ENCODE peak calls at places on chromosome 1, in six cellular contexts. One of them, this sample, is unnamed.

GRCh38 chr1:86616433-86616832 is 69.6 kb downstream of the CLCA4 start:
- DNase-seq in SK-N-SH: no peak
- DNase-seq in K562: no peak
- DNase-seq in H1: no peak
- DNase-seq in HepG2: no peak
- DNase-seq in HL-60: no peak
- DNase-seq in this sample: no peak

GRCh38 chr1:184416476-184416875 is 29.6 kb downstream of the C1orf21 start:
- DNase-seq in K562: no peak
- DNase-seq in HL-60: no peak
- DNase-seq in HepG2: no peak
- DNase-seq in H1: no peak
- DNase-seq in SK-N-SH: no peak
- DNase-seq in this sample: no peak

GRCh38 chr1:85327759-85328158 is 51.3 kb upstream of the BCL10 start:
- DNase-seq in K562: no peak
- DNase-seq in H1: no peak
- DNase-seq in HepG2: peak
- DNase-seq in HL-60: no peak
- DNase-seq in SK-N-SH: no peak
- DNase-seq in this sample: no peak

GRCh38 chr1:82366694-82367093 is 566.0 kb downstream of the ADGRL2 start:
- DNase-seq in H1: no peak
- DNase-seq in HepG2: no peak
- DNase-seq in HL-60: no peak
- DNase-seq in SK-N-SH: no peak
- DNase-seq in K562: no peak
- DNase-seq in this sample: no peak

GRCh38 chr1:102234753-102235359 is 238.1 kb upstream of the OLFM3 start:
- DNase-seq in H1: no peak
- DNase-seq in SK-N-SH: no peak
- DNase-seq in K562: no peak
- DNase-seq in HepG2: no peak
- DNase-seq in HL-60: no peak
- DNase-seq in this sample: no peak

GRCh38 chr1:113256348-113256729 is 134.0 kb upstream of the MAGI3 start:
- DNase-seq in K562: no peak
- DNase-seq in HL-60: no peak
- DNase-seq in HepG2: no peak
- DNase-seq in SK-N-SH: no peak
- DNase-seq in H1: no peak
- DNase-seq in this sample: no peak

GRCh38 chr1:8334106-8334851 is 16.4 kb downstream of the SLC45A1 start:
- DNase-seq in H1: no peak
- DNase-seq in HL-60: no peak
- DNase-seq in K562: no peak
- DNase-seq in SK-N-SH: no peak
- DNase-seq in HepG2: no peak
- DNase-seq in this sample: no peak

GRCh38 chr1:210653771-210654170 is 325.1 kb downstream of the HHAT start:
- DNase-seq in K562: no peak
- DNase-seq in HepG2: no peak
- DNase-seq in HL-60: no peak
- DNase-seq in SK-N-SH: no peak
- DNase-seq in H1: no peak
- DNase-seq in this sample: peak

GRCh38 chr1:90714521-90714951 is 2.6 kb downstream of the BARHL2 start:
- DNase-seq in H1: peak
- DNase-seq in SK-N-SH: no peak
- DNase-seq in HL-60: no peak
- DNase-seq in K562: no peak
- DNase-seq in HepG2: no peak
- DNase-seq in this sample: no peak
- TF ChIP-seq GABPA in H1: no peak
- TF ChIP-seq GABPA in SK-N-SH: no peak
- TF ChIP-seq GABPA in HL-60: no peak
- TF ChIP-seq GABPA in K562: no peak
- TF ChIP-seq GABPA in HepG2: no peak
- TF ChIP-seq GABPA in this sample: no peak

GRCh38 chr1:103900005-103900404 is 150.3 kb downstream of the AMY1C start:
- DNase-seq in HepG2: no peak
- DNase-seq in HL-60: no peak
- DNase-seq in SK-N-SH: no peak
- DNase-seq in K562: no peak
- DNase-seq in H1: no peak
- DNase-seq in this sample: no peak
- TF ChIP-seq GABPA in HepG2: no peak
- TF ChIP-seq GABPA in HL-60: no peak
- TF ChIP-seq GABPA in SK-N-SH: no peak
- TF ChIP-seq GABPA in K562: no peak
- TF ChIP-seq GABPA in H1: no peak
- TF ChIP-seq GABPA in this sample: no peak

GRCh38 chr1:178706467-178706866 is 18.6 kb upstream of the RALGPS2 start:
- DNase-seq in HepG2: no peak
- DNase-seq in SK-N-SH: no peak
- DNase-seq in H1: no peak
- DNase-seq in K562: no peak
- DNase-seq in HL-60: peak
- DNase-seq in this sample: no peak

GRCh38 chr1:178704833-178705232 is 20.2 kb upstream of the RALGPS2 start:
- DNase-seq in HL-60: no peak
- DNase-seq in K562: no peak
- DNase-seq in H1: no peak
- DNase-seq in SK-N-SH: no peak
- DNase-seq in HepG2: no peak
- DNase-seq in this sample: no peak

DNA sequence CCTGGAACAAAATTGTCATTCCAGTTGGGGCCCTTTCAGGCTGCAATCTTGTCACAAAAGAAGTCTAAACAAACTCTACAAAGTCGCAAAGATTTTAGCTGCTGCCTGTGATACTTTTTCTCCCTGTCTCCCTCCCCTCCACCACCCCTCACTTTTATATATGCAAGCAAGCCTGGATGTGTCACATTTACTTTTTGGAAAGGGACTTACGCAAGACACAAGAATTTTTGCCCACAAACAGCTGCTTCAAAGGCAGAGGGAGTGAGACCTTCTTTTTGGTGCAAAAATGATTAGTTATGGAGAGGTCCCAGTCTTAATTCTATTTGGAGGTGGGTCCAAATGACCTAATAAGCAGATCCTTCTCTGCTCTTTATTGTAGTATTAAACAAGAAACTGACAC is 22.9 kb upstream of the RALGPS2 start:
- DNase-seq in SK-N-SH: no peak
- DNase-seq in HL-60: peak
- DNase-seq in H1: no peak
- DNase-seq in K562: no peak
- DNase-seq in HepG2: no peak
- DNase-seq in this sample: no peak
- TF ChIP-seq GABPA in SK-N-SH: no peak
- TF ChIP-seq GABPA in HL-60: no peak
- TF ChIP-seq GABPA in H1: no peak
- TF ChIP-seq GABPA in K562: no peak
- TF ChIP-seq GABPA in HepG2: no peak
- TF ChIP-seq GABPA in this sample: no peak

GRCh38 chr1:51515982-51516638 is 3.0 kb downstream of the EPS15 start:
- DNase-seq in H1: no peak
- DNase-seq in HepG2: no peak
- DNase-seq in SK-N-SH: no peak
- DNase-seq in HL-60: no peak
- DNase-seq in K562: no peak
- DNase-seq in this sample: no peak

GRCh38 chr1:51517361-51518032 is 1.6 kb downstream of the EPS15 start:
- DNase-seq in HepG2: no peak
- DNase-seq in K562: no peak
- DNase-seq in SK-N-SH: no peak
- DNase-seq in H1: no peak
- DNase-seq in HL-60: no peak
- DNase-seq in this sample: no peak

GRCh38 chr1:51516639-51517158 is 2.4 kb downstream of the EPS15 start:
- DNase-seq in K562: no peak
- DNase-seq in H1: no peak
- DNase-seq in HL-60: no peak
- DNase-seq in HepG2: no peak
- DNase-seq in SK-N-SH: no peak
- DNase-seq in this sample: no peak

GRCh38 chr1:51514733-51515132 is 4.3 kb downstream of the EPS15 start:
- DNase-seq in K562: no peak
- DNase-seq in SK-N-SH: no peak
- DNase-seq in H1: no peak
- DNase-seq in HL-60: no peak
- DNase-seq in HepG2: no peak
- DNase-seq in this sample: no peak

DNA sequence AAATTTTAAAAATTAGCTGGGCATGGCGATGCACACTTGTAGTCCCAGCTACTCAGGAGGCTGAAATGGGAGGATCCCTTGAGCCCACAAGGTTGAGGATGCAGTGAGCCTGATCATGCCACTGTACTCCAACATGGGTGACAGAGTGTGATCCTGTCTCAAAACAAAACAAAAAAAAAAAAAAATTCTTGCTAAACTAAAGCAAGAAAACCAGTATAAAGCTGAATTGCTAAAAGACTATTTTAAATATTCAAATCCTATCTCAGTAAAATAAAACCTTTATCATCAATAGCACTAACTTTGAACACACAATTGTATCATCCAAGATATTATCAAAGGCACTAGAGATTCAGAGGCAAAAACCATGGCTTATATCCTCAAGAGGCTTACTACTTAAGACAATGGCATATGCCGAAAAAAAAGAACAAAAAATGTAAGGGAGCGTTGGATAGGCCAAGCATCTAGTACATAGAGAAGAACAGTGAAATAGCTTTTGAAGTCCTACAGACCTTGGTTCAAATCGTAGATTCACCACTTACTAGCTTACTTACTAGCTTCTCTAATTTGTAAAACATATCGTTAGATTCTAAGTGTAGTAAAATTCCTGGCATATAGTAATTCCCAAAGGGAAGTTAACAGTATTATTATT is 3.6 kb downstream of the EPS15 start:
- DNase-seq in K562: no peak
- DNase-seq in SK-N-SH: no peak
- DNase-seq in H1: no peak
- DNase-seq in HL-60: no peak
- DNase-seq in HepG2: no peak
- DNase-seq in this sample: no peak
- TF ChIP-seq GABPA in K562: no peak
- TF ChIP-seq GABPA in SK-N-SH: no peak
- TF ChIP-seq GABPA in H1: no peak
- TF ChIP-seq GABPA in HL-60: no peak
- TF ChIP-seq GABPA in HepG2: no peak
- TF ChIP-seq GABPA in this sample: no peak

This sample was measured in GM12878.